ENCODE peak calls at places on chromosomes 1 and 21, in four cellular contexts. K, B, H and Z are unnamed samples.
A peak's percentile ranks its signal among the peaks of the same experiment; 100 is the strongest.

GRCh38 chr1:223733898-223734852 is 21.8 kb downstream of the CAPN2 start:
- DNase-seq in K (no peak), B (no peak), H (no peak), Z (no peak)

GRCh38 chr1:238647877-238648276 is 738.5 kb upstream of the CHRM3 start:
- DNase-seq in K (peak; percentile 66), B (no peak), H (no peak), Z (no peak)

GRCh38 chr1:56137090-56137489 is 442.3 kb downstream of the PLPP3 start:
- DNase-seq in K (no peak), B (no peak), H (no peak), Z (no peak)

GRCh38 chr1:113042336-113043143 is 30.5 kb upstream of the LRIG2 start:
- DNase-seq in K (peak; percentile 75), B (no peak), H (peak; percentile 78), Z (peak; percentile 66)

GRCh38 chr1:14298806-14299205 is 299.7 kb upstream of the KAZN start:
- DNase-seq in K (no peak), B (no peak), H (no peak), Z (no peak)

GRCh38 chr1:162285149-162285561 is 91.5 kb downstream of the SPATA46 start:
- DNase-seq in K (no peak), B (no peak), H (no peak), Z (no peak)

GRCh38 chr1:21916447-21917240 is 20.5 kb downstream of the HSPG2 start:
- DNase-seq in K (no peak), B (no peak), H (no peak), Z (no peak)

GRCh38 chr1:16215882-16216753 is 3.7 kb upstream of the ARHGEF19 start:
- DNase-seq in K (no peak), B (peak; percentile 23), H (peak; percentile 81), Z (peak; percentile 49)

GRCh38 chr1:41236781-41237180 is 5.3 kb downstream of the SCMH1 start:
- DNase-seq in K (no peak), B (no peak), H (no peak), Z (no peak)

GRCh38 chr1:147567594-147568381 is 26.5 kb downstream of the BCL9 start:
- DNase-seq in K (no peak), B (no peak), H (no peak), Z (no peak)

GRCh38 chr1:155884028-155884950 is 24.9 kb downstream of the SYT11 start:
- DNase-seq in K (no peak), B (no peak), H (no peak), Z (no peak)

GRCh38 chr1:111615874-111616715 is 3.5 kb upstream of the RAP1A start:
- DNase-seq in K (no peak), B (no peak), H (no peak), Z (no peak)

GRCh38 chr1:152996633-152997385 is 4.7 kb upstream of the SPRR3 start:
- DNase-seq in K (no peak), B (no peak), H (no peak), Z (no peak)

GRCh38 chr21:33908760-33909159 is 6.8 kb downstream of the ATP5PO start:
- DNase-seq in K (no peak), B (no peak), H (no peak), Z (no peak)

GRCh38 chr1:19157653-19158052 is 52.4 kb downstream of the UBR4 start:
- DNase-seq in K (no peak), B (no peak), H (no peak), Z (no peak)

GRCh38 chr1:60281360-60281932 is 207.9 kb upstream of the C1orf87 start:
- DNase-seq in K (peak; percentile 19), B (no peak), H (peak; percentile 64), Z (peak; percentile 44)

GRCh38 chr1:41874350-41874749 is 44.4 kb downstream of the HIVEP3 start:
- DNase-seq in K (no peak), B (no peak), H (no peak), Z (no peak)

GRCh38 chr1:43405219-43405875 is 15.6 kb downstream of the SZT2 start:
- DNase-seq in K (no peak), B (no peak), H (no peak), Z (peak; percentile 27)

GRCh38 chr21:36966066-36966845 is at the start of gene HLCS:
- DNase-seq in K (no peak), B (peak; percentile 59), H (peak; percentile 51), Z (no peak)

GRCh38 chr1:8142955-8143629 is 117.0 kb upstream of the ERRFI1 start:
- DNase-seq in K (no peak), B (no peak), H (no peak), Z (no peak)

GRCh38 chr1:84691139-84691783 is 1.0 kb upstream of the SSX2IP start:
- DNase-seq in K (no peak), B (no peak), H (no peak), Z (no peak)

GRCh38 chr1:21669287-21670058 is at the start of gene RAP1GAP:
- DNase-seq in K (no peak), B (no peak), H (no peak), Z (no peak)

GRCh38 chr1:6353948-6354658 is 39.5 kb downstream of the ACOT7 start:
- DNase-seq in K (no peak), B (no peak), H (no peak), Z (no peak)

GRCh38 chr1:169484683-169485426 is 889 bp downstream of the SLC19A2 start:
- DNase-seq in K (no peak), B (peak; percentile 19), H (peak; percentile 73), Z (no peak)

GRCh38 chr1:93619507-93620168 is 62.0 kb downstream of the BCAR3 start:
- DNase-seq in K (no peak), B (no peak), H (no peak), Z (no peak)

GRCh38 chr1:150902751-150903150 is 15.8 kb downstream of the CTXND2 start:
- DNase-seq in K (no peak), B (no peak), H (no peak), Z (no peak)

GRCh38 chr1:8197493-8198282 is 120.2 kb upstream of the SLC45A1 start:
- DNase-seq in K (peak; percentile 67), B (no peak), H (peak; percentile 63), Z (peak; percentile 60)

GRCh38 chr21:33265664-33266049 is 510 bp upstream of the IL10RB start:
- DNase-seq in K (no peak), B (no peak), H (peak; percentile 65), Z (no peak)

GRCh38 chr1:82399093-82399492 is 598.4 kb downstream of the ADGRL2 start:
- DNase-seq in K (no peak), B (no peak), H (no peak), Z (no peak)